ENCODE peak calls at places on chromosomes 7 and 10, in nine cellular contexts. B, I, F, X, J, E, V, K and D are unnamed samples.

GRCh38 chr10:28186887-28187578 is 115.8 kb downstream of the MPP7 start:
- DNase-seq in B (no peak), I (no peak), F (no peak), X (no peak), J (no peak), E (no peak), V (no peak), K (no peak), D (no peak)

GRCh38 chr10:129963831-129964501 is at the start of gene EBF3:
- DNase-seq in B (no peak), I (peak; percentile 50), F (peak; percentile 62), X (no peak), J (no peak), E (peak; percentile 66), V (peak; percentile 74), K (peak; percentile 44), D (peak; percentile 58)

GRCh38 chr7:93622036-93622714 is 47.7 kb upstream of the CALCR start:
- DNase-seq in B (peak; percentile 52), I (no peak), F (no peak), X (peak; percentile 20), J (no peak), E (no peak), V (no peak), K (no peak), D (no peak)

GRCh38 chr7:2041496-2042367 is 191.0 kb downstream of the MAD1L1 start:
- DNase-seq in B (no peak), I (no peak), F (no peak), X (no peak), J (no peak), E (no peak), V (peak; percentile 68), K (no peak), D (no peak)

GRCh38 chr7:116422651-116423050 is 76.9 kb upstream of the CAV2 start:
- DNase-seq in B (no peak), I (no peak), F (no peak), X (no peak), J (no peak), E (no peak), V (no peak), K (no peak), D (no peak)

GRCh38 chr10:60978287-60979115 is 34.5 kb upstream of the RHOBTB1 start:
- DNase-seq in B (no peak), I (no peak), F (no peak), X (peak; percentile 89), J (no peak), E (no peak), V (no peak), K (no peak), D (no peak)

GRCh38 chr7:76023002-76023401 is 24.8 kb downstream of the STYXL1 start:
- DNase-seq in B (no peak), I (no peak), F (no peak), X (no peak), J (no peak), E (no peak), V (no peak), K (no peak), D (no peak)

GRCh38 chr10:13816195-13816926 is 229.6 kb downstream of the PRPF18 start:
- DNase-seq in B (no peak), I (peak; percentile 88), F (peak; percentile 38), X (no peak), J (no peak), E (no peak), V (no peak), K (peak; percentile 70), D (peak; percentile 22)

GRCh38 chr10:126476256-126476655 is 88.0 kb upstream of the ADAM12 start:
- DNase-seq in B (no peak), I (no peak), F (no peak), X (no peak), J (no peak), E (no peak), V (no peak), K (no peak), D (no peak)

GRCh38 chr7:158722574-158723237 is 18.1 kb upstream of the NCAPG2 start:
- DNase-seq in B (no peak), I (no peak), F (no peak), X (no peak), J (no peak), E (no peak), V (no peak), K (no peak), D (no peak)

GRCh38 chr10:3776796-3777571 is 8.0 kb downstream of the KLF6 start:
- DNase-seq in B (no peak), I (peak; percentile 71), F (peak; percentile 18), X (peak; percentile 58), J (no peak), E (peak; percentile 45), V (no peak), K (peak; percentile 83), D (no peak)

GRCh38 chr10:35387768-35388167 is 51.5 kb downstream of the CCNY start:
- DNase-seq in B (no peak), I (peak; percentile 49), F (peak; percentile 31), X (no peak), J (no peak), E (no peak), V (no peak), K (no peak), D (no peak)

GRCh38 chr10:35386594-35387174 is 50.4 kb downstream of the CCNY start:
- DNase-seq in B (no peak), I (peak; percentile 53), F (peak; percentile 60), X (peak; percentile 32), J (no peak), E (no peak), V (no peak), K (no peak), D (no peak)

GRCh38 chr10:35388197-35388596 is 51.9 kb downstream of the CCNY start:
- DNase-seq in B (no peak), I (no peak), F (no peak), X (no peak), J (no peak), E (no peak), V (no peak), K (no peak), D (no peak)

GRCh38 chr10:35382096-35382495 is 45.8 kb downstream of the CCNY start:
- DNase-seq in B (no peak), I (no peak), F (no peak), X (no peak), J (no peak), E (no peak), V (no peak), K (no peak), D (no peak)

GRCh38 chr10:35384265-35384868 is 48.1 kb downstream of the CCNY start:
- DNase-seq in B (no peak), I (no peak), F (peak; percentile 52), X (no peak), J (no peak), E (no peak), V (no peak), K (no peak), D (no peak)
- H3K4me3 ChIP-seq in B (no peak overlapping the region), I (no peak overlapping the region), F (no peak overlapping the region), X (no peak overlapping the region), J (no peak overlapping the region), E (no peak overlapping the region), V (no peak overlapping the region), K (no peak overlapping the region), D (no peak overlapping the region)

GRCh38 chr7:149147072-149147729 is at the start of gene ZNF398:
- DNase-seq in B (peak; percentile 82), I (peak; percentile 75), F (peak; percentile 67), X (peak; percentile 45), J (peak; percentile 35), E (peak; percentile 69), V (peak; percentile 96), K (peak; percentile 59), D (peak; percentile 84)
- TF ChIP-seq POLR2A in B (peak; percentile 84), I (no peak), F (no peak), X (peak; percentile 79), J (no peak), E (no peak), V (no peak), K (peak; percentile 34), D (peak; percentile 55)

GRCh38 chr7:95549818-95550529 is 46.3 kb downstream of the PDK4 start:
- DNase-seq in B (peak; percentile 74), I (peak; percentile 94), F (peak; percentile 96), X (no peak), J (peak; percentile 31), E (peak; percentile 96), V (no peak), K (peak; percentile 98), D (peak; percentile 82)
- H3K4me3 ChIP-seq in B (no peak overlapping the region), I (no peak overlapping the region), F (no peak overlapping the region), X (no peak overlapping the region), J (no peak overlapping the region), E (peak overlapping the region; percentile 8), V (no peak overlapping the region), K (no peak overlapping the region), D (peak overlapping the region; percentile 24)

GRCh38 chr7:55018361-55019328 is at the start of gene EGFR:
- DNase-seq in B (peak; percentile 78), I (peak; percentile 82), F (peak; percentile 90), X (no peak), J (no peak), E (peak; percentile 85), V (peak; percentile 81), K (peak; percentile 86), D (no peak)
- TF ChIP-seq POLR2A in B (peak; percentile 72), I (no peak), F (peak; percentile 85), X (no peak), J (no peak), E (peak; percentile 86), V (no peak), K (peak; percentile 85), D (peak; percentile 82)